ENCODE peak calls at places on chromosomes 13 and 19, in five cellular contexts. M is adrenal gland, C is left cardiac atrium, O is ACHN, U is tibial artery. F is an unnamed sample.

GRCh38 chr13:27293873-27294515 is 23.4 kb downstream of the RASL11A start:
- DNase-seq in C (no peak), U (no peak), O (no peak), M (no peak), F (no peak)

GRCh38 chr13:113836917-113837553 is 26.8 kb downstream of the GAS6 start:
- DNase-seq in M (peak; percentile 77), C (peak; percentile 74), U (peak; percentile 62), O (peak; percentile 60), F (peak; percentile 80)

GRCh38 chr13:47216176-47216822 is 319.4 kb upstream of the HTR2A start:
- DNase-seq in C (no peak), M (no peak), O (no peak), U (no peak), F (no peak)

GRCh38 chr19:44943801-44944249 is 1.8 kb downstream of the APOC4 start:
- DNase-seq in C (peak; percentile 46), M (peak; percentile 66), U (peak; percentile 65), O (no peak), F (peak; percentile 57)

GRCh38 chr13:114235697-114236096 is 1.0 kb downstream of the CDC16 start:
- DNase-seq in U (no peak), C (no peak), O (no peak), M (no peak), F (no peak)

GRCh38 chr19:15210323-15210774 is 9.6 kb upstream of the NOTCH3 start:
- DNase-seq in C (peak; percentile 61), M (peak; percentile 48), U (peak; percentile 90), O (no peak), F (peak; percentile 49)

GRCh38 chr13:35598233-35598632 is 121.7 kb upstream of the MAB21L1 start:
- DNase-seq in C (no peak), M (no peak), O (no peak), U (no peak), F (no peak)

GRCh38 chr19:19083413-19084178 is 19.8 kb downstream of the SLC25A42 start:
- DNase-seq in M (peak; percentile 77), C (no peak), U (no peak), O (no peak), F (peak; percentile 80)

GRCh38 chr19:17304386-17305047 is 1.2 kb upstream of the MRPL34 start:
- DNase-seq in O (peak; percentile 22), C (no peak), U (no peak), M (peak; percentile 54), F (peak; percentile 30)

GRCh38 chr13:30363725-30364124 is 56.4 kb upstream of the KATNAL1 start:
- DNase-seq in O (no peak), C (no peak), U (no peak), M (no peak), F (no peak)

GRCh38 chr13:111467111-111467890 is 146.9 kb downstream of the TEX29 start:
- DNase-seq in M (no peak), O (no peak), C (no peak), U (no peak), F (no peak)

GRCh38 chr13:33322474-33322827 is 36.9 kb upstream of the STARD13 start:
- DNase-seq in U (peak; percentile 36), O (no peak), M (peak; percentile 25), C (peak; percentile 42), F (peak; percentile 42)

GRCh38 chr13:75870397-75870801 is 234.3 kb downstream of the LMO7 start:
- DNase-seq in M (no peak), O (peak; percentile 16), U (peak; percentile 23), C (no peak), F (no peak)

GRCh38 chr19:15640294-15640903 is at the start of gene CYP4F3:
- DNase-seq in O (no peak), U (peak; percentile 57), M (peak; percentile 39), C (peak; percentile 62), F (peak; percentile 85)

GRCh38 chr13:108816381-108816780 is 187.0 kb downstream of the MYO16 start:
- DNase-seq in M (no peak), O (no peak), U (no peak), C (no peak), F (no peak)

GRCh38 chr19:17865364-17866311 is 5.9 kb downstream of the RPL18A start:
- DNase-seq in O (no peak), C (no peak), U (no peak), M (no peak), F (no peak)

GRCh38 chr19:28244966-28245365 is 968.0 kb downstream of the UQCRFS1 start:
- DNase-seq in O (no peak), U (no peak), C (no peak), M (no peak), F (no peak)

GRCh38 chr13:70310720-70311119 is 202.5 kb upstream of the KLHL1 start:
- DNase-seq in O (peak; percentile 62), C (no peak), U (no peak), M (no peak), F (no peak)

GRCh38 chr13:94968040-94968756 is 255.9 kb upstream of the SOX21 start:
- DNase-seq in O (no peak), U (no peak), M (no peak), C (no peak), F (no peak)

GRCh38 chr19:21922276-21922675 is 86.3 kb upstream of the ZNF43 start:
- DNase-seq in U (no peak), O (no peak), C (no peak), M (no peak), F (no peak)

GRCh38 chr19:31749231-31749630 is 400.0 kb upstream of the TSHZ3 start:
- DNase-seq in U (no peak), M (peak; percentile 26), O (no peak), C (no peak), F (no peak)

GRCh38 chr19:43720936-43721335 is 5.1 kb downstream of the IRGC start:
- DNase-seq in O (no peak), M (no peak), C (no peak), U (no peak), F (no peak)

GRCh38 chr19:17081672-17082630 is 6.4 kb downstream of the MYO9B start:
- DNase-seq in M (no peak), O (no peak), U (peak; percentile 82), C (peak; percentile 59), F (peak; percentile 62)

GRCh38 chr13:97325738-97326137 is 103.6 kb downstream of the MBNL2 start:
- DNase-seq in O (no peak), M (no peak), C (no peak), U (no peak), F (no peak)

GRCh38 chr13:46031581-46032263 is 20.8 kb downstream of the ZC3H13 start:
- DNase-seq in O (no peak), M (no peak), C (no peak), U (no peak), F (no peak)

GRCh38 chr13:62512194-62513141 is 1096.8 kb upstream of the PCDH20 start:
- DNase-seq in O (peak; percentile 45), U (no peak), M (no peak), C (no peak), F (no peak)

GRCh38 chr19:10975374-10976036 is 14.7 kb downstream of the SMARCA4 start:
- DNase-seq in U (peak; percentile 52), C (peak; percentile 56), M (peak; percentile 58), O (no peak), F (peak; percentile 71)

GRCh38 chr13:31913459-31913858 is 118.1 kb upstream of the FRY start:
- DNase-seq in U (no peak), M (no peak), C (no peak), O (no peak), F (no peak)

GRCh38 chr19:18233224-18233825 is 7.1 kb upstream of the PDE4C start:
- DNase-seq in O (peak; percentile 75), M (peak; percentile 50), C (no peak), U (no peak), F (peak; percentile 71)

GRCh38 chr19:34430738-34431625 is 2.8 kb downstream of the UBA2 start:
- DNase-seq in O (peak; percentile 55), M (no peak), U (no peak), C (no peak), F (no peak)

GRCh38 chr13:58254961-58255360 is 623.4 kb downstream of the PCDH17 start:
- DNase-seq in U (no peak), C (no peak), O (no peak), M (no peak), F (no peak)

GRCh38 chr13:33285420-33286124 is at the start of gene STARD13:
- DNase-seq in M (peak; percentile 98), U (peak; percentile 97), C (peak; percentile 95), O (peak; percentile 96), F (peak; percentile 94)

GRCh38 chr19:9362905-9363304 is at the start of gene ZNF177:
- DNase-seq in O (no peak), M (no peak), U (no peak), C (no peak), F (no peak)

GRCh38 chr19:33296473-33297060 is 5.8 kb downstream of the CEBPA start:
- DNase-seq in U (peak; percentile 12), M (no peak), O (no peak), C (no peak), F (no peak)